ENCODE peak calls at places on chromosomes 12 and 14, in eight cellular contexts. M is OCI-LY7; A is right lobe of liver; F is H9; D is CD8-positive, alpha-beta T cell; Z is astrocyte; W is PC-3; V is HCT116. E is an unnamed sample. For H3K4me1 and H3K9me3, the result is how much of the 10 kb centered on the place peaks cover.

GRCh38 chr12:108337235-108338223 is 1.6 kb downstream of the CMKLR1 start:
- DNase-seq in F (peak), A (no peak), D (no peak), M (peak), Z (no peak), V (peak), W (peak), E (no peak)

GRCh38 chr14:26444745-26445144 is 153.1 kb downstream of the NOVA1 start:
- DNase-seq in A (no peak), M (no peak), D (no peak), W (peak), Z (peak), V (no peak), F (no peak), E (no peak)

GRCh38 chr12:126547905-126548304 is 1482.7 kb downstream of the AACS start:
- DNase-seq in W (no peak), Z (no peak), A (no peak), V (no peak), F (no peak), M (no peak), D (no peak), E (no peak)

GRCh38 chr14:92546347-92547053 is 32.9 kb downstream of the RIN3 start:
- DNase-seq in V (no peak), D (no peak), W (peak), A (no peak), F (no peak), M (no peak), Z (peak), E (no peak)

GRCh38 chr14:51367600-51367931 is 127.5 kb downstream of the TMX1 start:
- DNase-seq in D (no peak), A (no peak), F (no peak), V (no peak), Z (peak), M (no peak), W (no peak), E (no peak)

GRCh38 chr14:92729632-92730358 is 18.6 kb downstream of the LGMN start:
- DNase-seq in F (no peak), V (no peak), W (peak), A (no peak), M (no peak), Z (peak), D (no peak), E (no peak)

GRCh38 chr12:114003286-114003685 is 37.2 kb upstream of the RBM19 start:
- DNase-seq in V (no peak), A (no peak), W (no peak), Z (no peak), D (no peak), F (no peak), M (no peak), E (no peak)

GRCh38 chr14:72850360-72850759 is 43.5 kb downstream of the DPF3 start:
- DNase-seq in V (no peak), M (no peak), F (no peak), A (peak), W (peak), Z (no peak), D (no peak), E (no peak)

GRCh38 chr12:46214668-46215429 is 54.0 kb downstream of the SLC38A1 start:
- DNase-seq in Z (no peak), V (no peak), F (no peak), A (peak), M (peak), D (peak), W (no peak), E (no peak)

GRCh38 chr14:78835052-78835451 is 664.9 kb downstream of the NRXN3 start:
- DNase-seq in F (no peak), V (no peak), W (no peak), A (no peak), M (no peak), Z (no peak), D (no peak), E (no peak)

GRCh38 chr14:35140718-35141581 is 18.6 kb downstream of the PRORP start:
- DNase-seq in W (peak), D (no peak), A (no peak), V (no peak), Z (no peak), F (no peak), M (peak), E (no peak)

GRCh38 chr14:53306926-53307325 is 153.8 kb upstream of the DDHD1 start:
- DNase-seq in W (peak), F (no peak), M (no peak), Z (peak), D (no peak), A (no peak), V (no peak), E (no peak)

GRCh38 chr12:8913702-8914032 is 642 bp upstream of the PHC1 start:
- DNase-seq in Z (peak), M (no peak), W (no peak), F (no peak), A (no peak), D (no peak), V (no peak), E (no peak)

GRCh38 chr12:53327435-53328042 is 6.1 kb upstream of the AAAS start:
- DNase-seq in V (no peak), F (no peak), W (peak), D (no peak), A (no peak), Z (no peak), M (peak), E (no peak)

GRCh38 chr12:58105225-58106119 is 164.1 kb downstream of the ATP23 start:
- DNase-seq in W (peak), F (no peak), V (no peak), D (no peak), Z (peak), A (no peak), M (no peak), E (no peak)

GRCh38 chr12:53042607-53043454 is 7.0 kb upstream of the TNS2 start:
- DNase-seq in V (no peak), D (no peak), Z (no peak), W (no peak), M (no peak), F (peak), A (no peak), E (no peak)

GRCh38 chr12:68070957-68071356 is 81.7 kb downstream of the IFNG-AS1 start:
- DNase-seq in M (no peak), V (no peak), F (no peak), Z (no peak), D (no peak), W (no peak), A (no peak), E (no peak)

GRCh38 chr12:68065687-68066086 is 76.4 kb downstream of the IFNG-AS1 start:
- DNase-seq in W (no peak), D (no peak), V (no peak), M (peak), Z (no peak), F (no peak), A (no peak), E (no peak)

GRCh38 chr12:68065163-68065562 is 75.9 kb downstream of the IFNG-AS1 start:
- DNase-seq in W (no peak), D (no peak), V (no peak), A (no peak), F (no peak), Z (no peak), M (no peak), E (no peak)

GRCh38 chr12:68069276-68069675 is 80.0 kb downstream of the IFNG-AS1 start:
- DNase-seq in D (no peak), M (no peak), V (no peak), F (no peak), A (no peak), W (no peak), Z (no peak), E (no peak)

DNA sequence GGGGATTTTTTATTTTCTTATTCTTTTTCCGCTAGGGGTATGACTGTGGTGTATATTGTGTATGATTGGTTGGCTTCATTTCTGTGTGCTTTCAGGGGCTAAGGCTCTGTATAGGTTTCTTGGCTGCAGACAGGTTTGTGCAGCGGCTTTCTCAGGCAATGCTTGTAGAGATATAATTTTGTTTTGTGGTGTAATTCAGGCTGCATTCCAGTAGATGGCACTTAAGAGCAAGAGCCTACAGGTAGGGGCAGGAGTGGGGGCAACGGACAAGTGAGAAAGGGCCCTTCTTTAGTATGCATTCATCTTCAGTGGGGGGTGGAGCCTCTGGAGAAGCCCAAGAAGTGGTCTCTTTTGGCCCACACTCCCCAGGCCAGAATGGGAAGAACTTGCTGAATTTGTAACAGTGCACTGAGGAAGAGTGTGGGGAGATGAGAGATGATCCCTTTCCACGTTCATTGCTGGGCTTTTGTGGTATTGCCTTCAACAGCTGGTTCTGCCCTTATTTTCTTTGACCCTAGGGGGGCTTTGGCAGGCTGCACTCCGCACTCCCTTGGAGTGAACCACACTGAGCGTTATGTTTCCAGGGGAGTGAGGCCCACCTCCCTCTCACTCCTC is 78.6 kb downstream of the IFNG-AS1 start:
- DNase-seq in D (no peak), V (peak), W (peak), M (peak), Z (no peak), F (no peak), A (no peak), E (no peak)
- TF ChIP-seq CTCF in D (no peak), V (peak), W (peak), M (peak), Z (peak), F (peak), A (no peak), E (no peak)

GRCh38 chr12:112239020-112239419 is 113.7 kb downstream of the TRAFD1 start:
- DNase-seq in M (no peak), A (peak), W (no peak), D (no peak), V (no peak), F (no peak), Z (no peak), E (no peak)
- H3K4me1 ChIP-seq in M (under half), A (under half), W (under half), D (under half), V (under half), F (under half), Z (under half), E (under half)

GRCh38 chr12:132952371-132953162 is 3.5 kb downstream of the ZNF605 start:
- DNase-seq in A (no peak), V (no peak), Z (no peak), M (no peak), W (no peak), F (no peak), D (no peak), E (no peak)
- H3K9me3 ChIP-seq in A (under half), V (under half), Z (under half), M (under half), W (under half), F (under half), D (under half), E (under half)

DNA sequence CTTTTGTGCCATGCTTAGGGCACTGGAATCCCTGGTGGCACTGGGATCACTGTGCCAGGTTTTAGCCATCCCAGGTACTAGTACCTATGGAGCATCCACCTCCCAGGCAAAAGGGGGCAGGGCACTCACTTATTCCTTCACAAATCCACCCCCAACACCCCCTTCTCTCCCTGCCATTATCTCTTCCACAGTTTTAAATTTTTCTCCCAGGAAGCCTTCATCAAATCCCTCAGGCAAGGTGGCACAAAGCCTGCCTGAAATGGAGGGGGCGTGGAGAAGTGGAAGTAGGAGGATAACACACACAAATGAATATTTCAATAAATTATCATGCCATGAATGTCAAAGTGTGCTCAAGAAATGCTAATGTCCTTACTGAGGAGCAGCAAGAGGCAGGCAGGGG is 4.7 kb upstream of the CHST11 start:
- DNase-seq in M (no peak), A (no peak), W (no peak), V (no peak), Z (no peak), F (no peak), D (no peak), E (no peak)
- TF ChIP-seq CTCF in M (no peak), A (no peak), W (no peak), V (no peak), Z (no peak), F (no peak), D (no peak), E (no peak)

GRCh38 chr12:1972260-1972659 is 32.0 kb downstream of the DCP1B start:
- DNase-seq in Z (peak), F (no peak), W (peak), A (no peak), D (no peak), V (no peak), M (no peak), E (no peak)
- H3K4me1 ChIP-seq in Z (under half), F (under half), W (under half), A (under half), D (under half), V (under half), M (under half), E (under half)

GRCh38 chr14:25267186-25267585 is 217.2 kb upstream of the STXBP6 start:
- DNase-seq in Z (no peak), A (no peak), F (no peak), D (no peak), V (no peak), M (no peak), W (no peak), E (no peak)
- H3K9me3 ChIP-seq in Z (under half), A (under half), F (under half), D (under half), V (under half), M (under half), W (under half), E (under half)

DNA sequence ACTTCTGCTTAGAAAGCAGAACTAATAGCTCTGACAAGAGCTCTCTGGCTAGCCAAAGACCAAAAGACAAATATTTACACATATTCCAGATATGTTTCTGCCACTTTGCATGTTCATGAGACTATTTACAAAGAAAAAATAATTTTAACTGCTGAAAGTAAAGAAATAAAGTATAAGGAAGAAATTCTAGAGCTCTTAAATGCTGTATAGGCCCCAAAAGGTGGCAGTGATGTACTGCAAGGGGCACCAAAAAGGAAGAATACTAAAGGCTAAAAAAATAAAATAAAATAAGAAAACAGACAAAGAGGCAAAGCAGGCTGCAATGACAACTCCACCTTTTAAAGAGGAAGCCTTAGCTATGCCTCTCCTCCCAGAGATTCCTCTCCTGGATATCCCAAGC is 23.0 kb downstream of the KLRK1 start:
- DNase-seq in F (no peak), W (peak), M (peak), D (no peak), A (no peak), V (no peak), Z (no peak), E (no peak)
- TF ChIP-seq CTCF in F (peak), W (peak), M (peak), D (peak), A (peak), V (peak), Z (peak), E (no peak)